ENCODE peak calls at places on chromosome 7, in seven cellular contexts. Y, M, H, I, W, D and E are unnamed samples.

GRCh38 chr7:51639661-51640340 is 323.2 kb upstream of the COBL start:
- DNase-seq in Y (no peak), M (no peak), H (no peak), I (no peak), W (no peak), D (no peak), E (no peak)

GRCh38 chr7:137880432-137880831 is 33.7 kb upstream of the DGKI start:
- DNase-seq in Y (no peak), M (no peak), H (no peak), I (no peak), W (peak; percentile 94), D (peak; percentile 30), E (peak; percentile 88)

GRCh38 chr7:36708765-36709164 is 15.5 kb downstream of the AOAH start:
- DNase-seq in Y (no peak), M (no peak), H (no peak), I (no peak), W (no peak), D (no peak), E (no peak)

GRCh38 chr7:158366346-158366745 is 221.3 kb downstream of the PTPRN2 start:
- DNase-seq in Y (no peak), M (no peak), H (no peak), I (no peak), W (no peak), D (no peak), E (no peak)

GRCh38 chr7:146090023-146090645 is 26.5 kb upstream of the CNTNAP2 start:
- DNase-seq in Y (no peak), M (peak; percentile 39), H (peak; percentile 41), I (peak; percentile 4), W (peak; percentile 74), D (no peak), E (no peak)

GRCh38 chr7:156892086-156892800 is 740 bp downstream of the LMBR1 start:
- DNase-seq in Y (peak; percentile 56), M (peak; percentile 65), H (peak; percentile 85), I (peak; percentile 53), W (no peak), D (peak; percentile 40), E (peak; percentile 5)

GRCh38 chr7:148854975-148855374 is 29.1 kb downstream of the EZH2 start:
- DNase-seq in Y (no peak), M (no peak), H (no peak), I (no peak), W (no peak), D (no peak), E (no peak)

GRCh38 chr7:22090107-22090506 is 144.4 kb upstream of the CDCA7L start:
- DNase-seq in Y (no peak), M (no peak), H (no peak), I (no peak), W (no peak), D (no peak), E (no peak)

GRCh38 chr7:108348913-108349312 is 107.3 kb downstream of the NRCAM start:
- DNase-seq in Y (no peak), M (no peak), H (no peak), I (no peak), W (peak; percentile 89), D (no peak), E (peak; percentile 48)

GRCh38 chr7:101671783-101672356 is 42.8 kb upstream of the MYL10 start:
- DNase-seq in Y (no peak), M (no peak), H (no peak), I (no peak), W (peak; percentile 26), D (no peak), E (peak; percentile 9)

GRCh38 chr7:133940368-133940767 is 186.8 kb upstream of the LRGUK start:
- DNase-seq in Y (no peak), M (no peak), H (no peak), I (no peak), W (no peak), D (no peak), E (no peak)

GRCh38 chr7:157002819-157003421 is 7.5 kb downstream of the MNX1 start:
- DNase-seq in Y (peak; percentile 12), M (no peak), H (no peak), I (no peak), W (no peak), D (no peak), E (no peak)

GRCh38 chr7:29337628-29338116 is 143.1 kb downstream of the CHN2 start:
- DNase-seq in Y (no peak), M (no peak), H (no peak), I (no peak), W (peak; percentile 60), D (no peak), E (no peak)

GRCh38 chr7:99498546-99498944 is 1.5 kb downstream of the ZNF394 start:
- DNase-seq in Y (no peak), M (no peak), H (no peak), I (no peak), W (no peak), D (no peak), E (no peak)

GRCh38 chr7:108307246-108307982 is 148.8 kb downstream of the NRCAM start:
- DNase-seq in Y (no peak), M (no peak), H (no peak), I (no peak), W (no peak), D (no peak), E (no peak)

GRCh38 chr7:77543910-77544309 is 6.8 kb downstream of the PTPN12 start:
- DNase-seq in Y (no peak), M (no peak), H (no peak), I (no peak), W (no peak), D (no peak), E (no peak)

GRCh38 chr7:5694221-5694754 is 87.2 kb downstream of the RNF216 start:
- DNase-seq in Y (no peak), M (no peak), H (no peak), I (no peak), W (peak; percentile 94), D (peak; percentile 23), E (peak; percentile 96)

GRCh38 chr7:43004076-43004475 is 71.9 kb downstream of the MRPL32 start:
- DNase-seq in Y (no peak), M (peak; percentile 4), H (peak; percentile 42), I (no peak), W (peak; percentile 45), D (no peak), E (peak; percentile 5)

DNA sequence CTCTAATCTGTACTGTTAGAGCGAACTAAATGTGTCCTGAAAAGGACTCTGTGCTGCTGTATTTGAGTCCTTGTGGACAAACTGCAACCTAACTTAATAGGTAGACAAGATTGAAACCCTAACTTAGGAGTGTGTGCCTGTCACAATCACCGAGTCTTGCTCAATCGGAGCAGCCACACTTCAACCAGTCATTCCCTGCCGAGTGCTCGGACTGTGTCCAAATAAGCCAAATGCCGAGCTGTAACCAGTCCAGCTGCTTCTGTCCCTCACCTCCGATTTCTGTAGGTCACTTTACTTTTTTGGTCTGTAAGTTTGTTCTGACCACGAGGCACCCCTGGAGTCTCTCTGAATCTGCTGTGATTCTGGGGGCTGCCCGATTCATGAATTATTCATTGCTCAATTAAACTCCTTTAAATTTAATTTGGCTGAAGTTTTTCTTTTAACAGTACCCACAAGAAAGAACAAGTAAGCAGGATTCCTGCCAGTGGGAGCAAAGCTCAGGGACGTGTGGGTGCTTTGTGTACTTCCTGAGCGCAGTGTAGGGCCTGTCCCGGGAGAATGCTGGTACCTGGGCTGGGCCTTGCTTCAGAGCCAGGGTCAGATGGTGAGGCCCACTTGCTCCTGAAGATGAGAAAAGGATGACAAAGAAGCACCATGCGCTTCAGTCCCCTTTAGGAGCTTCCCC is 140.1 kb downstream of the ACTR3B start:
- DNase-seq in Y (no peak), M (peak; percentile 23), H (no peak), I (peak; percentile 85), W (peak; percentile 3), D (peak; percentile 88), E (peak; percentile 6)
- H3K4me3 ChIP-seq in Y (no peak overlapping the region), M (no peak overlapping the region), H (no peak overlapping the region), I (no peak overlapping the region), W (no peak overlapping the region), D (no peak overlapping the region), E (no peak overlapping the region)

DNA sequence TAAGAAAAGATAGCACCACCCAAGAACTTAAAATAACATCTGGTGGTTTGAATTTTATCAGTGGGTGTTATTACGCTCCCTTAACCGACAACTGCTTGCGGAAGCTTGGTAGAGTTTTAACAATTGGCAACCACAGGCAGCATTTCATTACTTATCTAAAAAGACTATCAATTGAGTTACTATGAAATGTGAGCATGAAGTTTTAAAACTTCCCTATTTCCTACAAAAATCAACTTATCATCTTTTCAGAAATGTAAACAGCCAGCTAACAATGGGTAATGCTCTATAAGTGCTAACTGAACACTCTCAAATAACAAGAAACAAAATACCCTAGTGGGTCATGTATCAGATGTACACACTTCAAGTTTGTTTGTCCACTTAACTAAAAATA is 68.8 kb downstream of the OSBPL3 start:
- DNase-seq in Y (no peak), M (peak; percentile 41), H (peak; percentile 34), I (no peak), W (no peak), D (no peak), E (no peak)
- TF ChIP-seq CTCF in Y (no peak), M (no peak), H (no peak), I (no peak), W (no peak), D (no peak), E (no peak)

DNA sequence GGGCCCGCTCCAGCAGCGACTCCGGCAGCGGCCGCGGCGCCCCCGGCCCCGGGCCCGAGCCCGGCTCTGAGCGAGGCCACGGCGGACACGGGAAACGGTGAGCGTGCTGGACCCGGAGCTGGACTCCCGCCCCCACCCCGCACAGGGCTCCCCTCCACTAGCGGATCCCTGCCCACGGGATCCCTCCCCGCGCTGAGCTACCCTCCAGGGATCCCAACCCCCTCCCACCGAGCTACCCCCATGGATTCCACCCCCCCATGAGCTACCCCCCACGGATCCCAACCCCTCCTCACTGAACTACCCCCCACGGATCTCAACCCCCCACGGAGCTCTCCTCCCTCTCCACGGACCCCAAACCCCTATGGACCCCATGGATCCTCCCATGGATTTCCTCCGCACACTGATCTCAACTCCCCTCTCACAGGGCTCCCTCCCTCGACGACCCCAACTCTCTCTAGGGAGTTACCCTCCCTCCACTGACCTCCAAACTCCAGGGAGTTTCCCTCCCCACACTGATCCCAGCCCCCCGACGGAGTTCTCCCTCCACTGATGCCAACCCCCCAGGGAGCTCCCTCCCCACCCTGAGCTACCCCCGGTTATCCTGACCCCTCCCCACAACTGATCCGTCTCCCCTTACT is 20.6 kb upstream of the HSPB1 start:
- DNase-seq in Y (no peak), M (no peak), H (no peak), I (no peak), W (no peak), D (no peak), E (no peak)
- H3K4me3 ChIP-seq in Y (peak overlapping the region; percentile 38), M (peak overlapping the region; percentile 57), H (peak overlapping the region; percentile 41), I (no peak overlapping the region), W (peak overlapping the region; percentile 37), D (peak overlapping the region; percentile 46), E (peak overlapping the region; percentile 45)

DNA sequence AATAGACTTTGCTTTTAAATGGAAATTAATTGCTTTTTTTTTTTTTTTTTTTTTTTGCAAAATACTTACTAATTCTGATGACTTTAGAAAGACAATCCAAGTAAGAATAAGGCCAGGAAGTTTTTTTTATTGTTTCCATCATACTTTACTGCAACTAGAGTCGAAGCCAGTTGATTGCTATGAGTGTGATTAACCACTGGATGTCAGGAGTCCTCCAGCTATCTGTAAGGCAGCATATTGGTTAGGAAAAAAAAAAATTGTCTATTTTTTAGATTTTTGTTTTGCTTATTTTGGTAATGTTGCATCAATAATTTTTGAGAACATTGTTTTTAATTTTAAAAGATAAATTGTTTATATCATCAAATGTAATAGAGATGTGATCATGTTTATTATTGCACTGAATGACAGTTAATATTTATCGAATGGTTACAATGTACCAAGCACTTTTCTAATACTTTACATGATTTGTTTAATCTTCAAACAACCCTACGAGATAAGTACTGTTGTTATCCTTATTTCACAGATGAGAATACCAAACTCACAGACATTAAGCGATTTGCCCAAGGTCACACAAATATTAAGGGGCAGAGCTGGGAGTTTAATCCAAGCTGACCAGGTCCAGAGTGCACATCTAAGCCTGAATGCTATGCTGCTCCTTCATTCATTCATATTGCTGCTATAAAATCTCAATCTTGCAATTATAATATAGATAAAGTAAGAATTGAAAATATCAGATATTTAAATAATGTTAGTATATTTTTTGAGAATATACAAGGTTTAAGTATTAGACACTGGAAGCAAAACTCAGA is 19.9 kb upstream of the LMOD2 start:
- DNase-seq in Y (no peak), M (peak; percentile 54), H (peak; percentile 40), I (no peak), W (peak; percentile 85), D (no peak), E (peak; percentile 49)
- TF ChIP-seq CTCF in Y (peak; percentile 43), M (peak; percentile 76), H (peak; percentile 93), I (peak; percentile 60), W (peak; percentile 77), D (peak; percentile 54), E (peak; percentile 77)